ENCODE peak calls at places on chromosome 18, in nine cellular contexts. R is A549, Q is breast epithelium, A is transverse colon, B is heart left ventricle, G is testis, I is IMR-90, P is ovary, F is tibial nerve. L is an unnamed sample.

GRCh38 chr18:27017901-27018500 is 152.5 kb upstream of the AQP4 start:
- DNase-seq in R (peak), Q (no peak), A (no peak), B (no peak), G (no peak), I (no peak), P (no peak), F (no peak), L (peak)

GRCh38 chr18:58106674-58107058 is 62.6 kb downstream of the NEDD4L start:
- DNase-seq in R (no peak), Q (no peak), A (no peak), B (no peak), G (no peak), I (no peak), P (no peak), F (no peak), L (no peak)

GRCh38 chr18:76384861-76385680 is 110.0 kb downstream of the ZNF516 start:
- DNase-seq in R (no peak), Q (no peak), A (no peak), B (no peak), G (peak), I (no peak), P (peak), F (no peak), L (no peak)

GRCh38 chr18:44792456-44793080 is 111.9 kb downstream of the SETBP1 start:
- DNase-seq in R (no peak), Q (no peak), A (no peak), B (no peak), G (no peak), I (peak), P (no peak), F (no peak), L (no peak)

GRCh38 chr18:22309191-22309590 is 108.5 kb downstream of the CTAGE1 start:
- DNase-seq in R (no peak), Q (no peak), A (no peak), B (no peak), G (no peak), I (peak), P (no peak), F (no peak), L (no peak)

GRCh38 chr18:44758821-44759624 is 78.3 kb downstream of the SETBP1 start:
- DNase-seq in R (no peak), Q (no peak), A (peak), B (no peak), G (no peak), I (no peak), P (no peak), F (no peak), L (peak)

GRCh38 chr18:39558658-39559057 is 1993.1 kb upstream of the CELF4 start:
- DNase-seq in R (no peak), Q (no peak), A (no peak), B (no peak), G (no peak), I (peak), P (no peak), F (no peak), L (no peak)

GRCh38 chr18:60894254-60894945 is 438.8 kb upstream of the CDH20 start:
- DNase-seq in R (no peak), Q (no peak), A (no peak), B (no peak), G (no peak), I (no peak), P (no peak), F (no peak), L (no peak)

GRCh38 chr18:68417826-68418225 is 297.1 kb downstream of the TMX3 start:
- DNase-seq in R (no peak), Q (no peak), A (no peak), B (no peak), G (no peak), I (peak), P (no peak), F (no peak), L (no peak)

GRCh38 chr18:55588001-55588875 is at the start of gene TCF4:
- DNase-seq in R (peak), Q (no peak), A (peak), B (peak), G (peak), I (peak), P (peak), F (peak), L (peak)

GRCh38 chr18:37392648-37393047 is 172.9 kb downstream of the CELF4 start:
- DNase-seq in R (no peak), Q (no peak), A (no peak), B (no peak), G (no peak), I (no peak), P (no peak), F (no peak), L (no peak)

GRCh38 chr18:37394610-37394965 is 171.0 kb downstream of the CELF4 start:
- DNase-seq in R (no peak), Q (no peak), A (no peak), B (no peak), G (no peak), I (no peak), P (no peak), F (no peak), L (no peak)

GRCh38 chr18:37395138-37395537 is 170.5 kb downstream of the CELF4 start:
- DNase-seq in R (no peak), Q (no peak), A (no peak), B (no peak), G (no peak), I (no peak), P (no peak), F (no peak), L (no peak)

GRCh38 chr18:37393221-37393828 is 172.3 kb downstream of the CELF4 start:
- DNase-seq in R (no peak), Q (no peak), A (no peak), B (no peak), G (no peak), I (no peak), P (no peak), F (no peak), L (no peak)

GRCh38 chr18:37393945-37394609 is 171.5 kb downstream of the CELF4 start:
- DNase-seq in R (peak), Q (peak), A (peak), B (peak), G (peak), I (peak), P (peak), F (peak), L (no peak)
- TF ChIP-seq CTCF in R (no peak), Q (no peak), A (no peak), B (no peak), G (no peak), I (peak), P (no peak), F (no peak), L (no peak)

GRCh38 chr18:79069792-79070151 is 578 bp downstream of the ATP9B start:
- DNase-seq in R (no peak), Q (no peak), A (no peak), B (no peak), G (no peak), I (no peak), P (no peak), F (no peak), L (no peak)

GRCh38 chr18:79067611-79068010 is 1.6 kb upstream of the ATP9B start:
- DNase-seq in R (no peak), Q (no peak), A (no peak), B (no peak), G (no peak), I (no peak), P (no peak), F (no peak), L (no peak)

GRCh38 chr18:79070486-79070885 is 1.3 kb downstream of the ATP9B start:
- DNase-seq in R (no peak), Q (no peak), A (no peak), B (no peak), G (no peak), I (no peak), P (no peak), F (no peak), L (no peak)

GRCh38 chr18:79068299-79068945 is 772 bp upstream of the ATP9B start:
- DNase-seq in R (no peak), Q (no peak), A (no peak), B (no peak), G (peak), I (no peak), P (no peak), F (peak), L (no peak)

DNA sequence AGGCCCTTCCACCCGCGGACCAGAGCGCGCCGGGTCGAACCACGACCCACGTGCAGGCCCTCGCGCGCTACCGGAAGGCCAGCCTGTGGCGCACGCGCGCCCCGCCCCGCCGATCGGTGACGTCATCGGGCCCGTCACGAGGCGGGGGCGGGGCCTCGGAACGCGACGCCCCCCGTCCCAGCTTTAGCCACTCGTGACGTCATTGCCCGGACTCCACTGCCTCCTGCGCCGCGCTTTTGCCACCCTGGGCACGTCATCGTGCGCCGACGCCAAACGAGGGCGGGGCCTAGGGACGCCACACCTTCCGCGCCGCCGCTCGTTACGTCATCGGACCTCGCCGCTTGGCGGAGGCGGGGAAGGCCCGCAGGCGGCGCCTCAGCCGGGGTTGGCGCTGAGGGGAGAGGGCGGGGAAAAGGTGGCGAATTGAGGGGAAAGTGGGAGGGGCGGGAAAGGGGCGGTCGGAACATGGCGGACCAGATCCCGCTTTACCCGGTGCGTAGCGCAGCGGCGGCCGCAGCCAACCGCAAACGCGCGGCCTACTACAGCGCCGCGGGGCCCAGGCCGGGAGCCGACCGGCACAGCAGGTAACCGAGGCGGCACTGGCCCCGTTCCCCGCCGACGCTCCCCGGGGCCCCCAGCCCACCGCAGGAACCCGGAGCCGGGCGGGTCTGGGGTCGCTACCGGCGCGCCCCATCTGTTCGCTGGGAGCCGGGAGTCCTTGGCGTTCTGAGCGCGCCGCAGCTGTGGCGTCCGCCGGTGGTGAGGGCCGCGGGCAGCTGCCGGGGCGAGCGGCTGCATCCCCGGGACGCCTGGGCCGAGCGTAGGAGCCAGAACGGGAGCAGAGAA is at the start of gene ATP9B:
- DNase-seq in R (peak), Q (peak), A (peak), B (peak), G (peak), I (peak), P (peak), F (peak), L (peak)
- TF ChIP-seq POLR2A in R (peak), Q (no peak), A (peak), B (no peak), G (peak), I (peak), P (peak), F (peak), L (peak)

GRCh38 chr18:35185771-35186170 is 55.1 kb upstream of the ZNF397 start:
- DNase-seq in R (no peak), Q (peak), A (no peak), B (no peak), G (no peak), I (no peak), P (no peak), F (no peak), L (no peak)
- TF ChIP-seq CTCF in R (no peak), Q (no peak), A (no peak), B (no peak), G (no peak), I (no peak), P (no peak), F (no peak), L (no peak)

GRCh38 chr18:74152270-74152669 is 3.9 kb downstream of the TIMM21 start:
- DNase-seq in R (no peak), Q (no peak), A (no peak), B (peak), G (no peak), I (no peak), P (no peak), F (no peak), L (no peak)

GRCh38 chr18:74147491-74147778 is 199 bp downstream of the FBXO15 start:
- DNase-seq in R (no peak), Q (no peak), A (no peak), B (no peak), G (no peak), I (no peak), P (no peak), F (no peak), L (no peak)

GRCh38 chr18:74147779-74148542 is at the start of the genes FBXO15 and TIMM21:
- DNase-seq in R (peak), Q (peak), A (peak), B (peak), G (peak), I (peak), P (peak), F (peak), L (peak)

GRCh38 chr18:74146756-74147155 is 878 bp downstream of the FBXO15 start:
- DNase-seq in R (no peak), Q (no peak), A (no peak), B (no peak), G (no peak), I (peak), P (no peak), F (no peak), L (no peak)

GRCh38 chr18:74148543-74149070 is 284 bp downstream of the TIMM21 start:
- DNase-seq in R (no peak), Q (no peak), A (no peak), B (no peak), G (no peak), I (no peak), P (no peak), F (no peak), L (no peak)
- TF ChIP-seq POLR2A in R (no peak), Q (no peak), A (no peak), B (no peak), G (no peak), I (no peak), P (no peak), F (no peak), L (no peak)

DNA sequence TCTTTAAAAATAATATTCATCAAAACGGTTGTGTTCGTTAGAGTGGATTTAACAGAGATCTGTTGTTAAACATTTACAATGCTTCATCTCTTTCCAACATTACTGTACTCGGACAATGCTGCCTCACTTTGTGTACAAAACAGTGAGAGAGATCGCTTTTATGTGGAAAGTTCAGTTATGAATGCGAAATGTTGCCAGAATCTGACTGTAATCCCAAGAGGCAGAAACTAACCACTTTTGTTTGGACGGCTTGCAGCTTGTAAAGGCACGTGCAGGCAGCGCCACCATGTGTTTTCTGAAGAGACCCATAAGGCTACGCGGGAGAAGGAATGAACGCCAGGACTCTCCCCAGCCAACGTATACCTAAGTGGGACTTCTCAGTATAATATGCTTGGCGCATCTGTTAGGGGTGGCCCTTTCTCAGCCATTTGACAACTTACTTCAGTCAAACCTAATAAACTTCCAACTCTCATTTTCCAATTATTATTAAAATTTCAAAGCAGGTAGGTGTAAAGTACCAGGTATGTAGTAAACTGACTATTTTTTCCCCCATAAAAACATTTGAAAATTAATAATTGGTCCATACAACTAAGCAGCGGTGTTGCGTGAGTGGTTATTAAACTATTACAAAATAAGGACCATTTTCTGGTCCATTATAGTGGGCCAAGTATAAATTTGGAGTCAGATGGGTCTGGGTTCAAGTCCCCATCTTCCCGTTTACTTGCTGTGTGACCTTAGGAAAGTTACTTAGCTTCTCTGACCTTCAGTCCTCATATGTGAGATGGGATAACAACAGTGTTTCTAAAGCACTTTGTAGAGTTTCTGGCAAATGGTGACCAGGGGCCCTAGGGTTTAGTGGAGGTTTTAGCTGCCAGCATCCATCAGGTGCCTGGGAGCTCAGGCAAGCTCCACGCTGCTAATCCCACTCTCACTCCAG is 5.6 kb upstream of the NAPG start:
- DNase-seq in R (peak), Q (peak), A (peak), B (peak), G (peak), I (peak), P (peak), F (peak), L (peak)
- TF ChIP-seq CTCF in R (peak), Q (peak), A (peak), B (peak), G (peak), I (peak), P (peak), F (peak), L (peak)

DNA sequence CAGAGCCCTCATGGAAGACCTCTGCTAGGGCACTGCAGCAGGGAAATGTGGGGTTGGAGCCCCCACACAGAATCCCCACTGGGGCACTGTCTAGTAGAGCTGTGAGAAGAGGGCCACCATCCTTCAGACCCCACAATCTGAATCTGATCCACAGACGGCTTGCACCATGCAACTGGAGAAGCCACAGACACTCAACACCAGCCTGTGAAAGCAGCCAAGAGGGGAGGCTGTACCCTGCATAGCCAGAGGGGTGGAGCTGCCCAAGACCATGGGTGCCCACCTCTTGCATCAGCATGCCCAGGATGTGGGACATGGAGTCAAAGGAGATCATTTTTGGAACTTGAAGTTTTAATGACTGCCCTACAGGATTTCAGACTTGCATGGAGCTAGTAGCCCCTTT is 6.5 kb downstream of the CD226 start:
- DNase-seq in R (no peak), Q (no peak), A (no peak), B (no peak), G (no peak), I (no peak), P (no peak), F (no peak), L (no peak)
- TF ChIP-seq POLR2A in R (no peak), Q (no peak), A (no peak), B (no peak), G (no peak), I (no peak), P (no peak), F (no peak), L (no peak)

GRCh38 chr18:62564044-62564443 is 41.2 kb downstream of the ZCCHC2 start:
- DNase-seq in R (no peak), Q (no peak), A (no peak), B (no peak), G (no peak), I (no peak), P (no peak), F (no peak), L (no peak)

GRCh38 chr18:62566818-62567217 is 44.0 kb downstream of the ZCCHC2 start:
- DNase-seq in R (no peak), Q (no peak), A (no peak), B (no peak), G (no peak), I (no peak), P (no peak), F (no peak), L (no peak)

GRCh38 chr18:62571037-62571436 is 48.2 kb downstream of the ZCCHC2 start:
- DNase-seq in R (no peak), Q (no peak), A (no peak), B (no peak), G (no peak), I (no peak), P (no peak), F (no peak), L (no peak)

GRCh38 chr18:62569081-62569480 is 46.3 kb downstream of the ZCCHC2 start:
- DNase-seq in R (no peak), Q (no peak), A (no peak), B (no peak), G (no peak), I (no peak), P (no peak), F (no peak), L (no peak)

GRCh38 chr18:62566199-62566598 is 43.4 kb downstream of the ZCCHC2 start:
- DNase-seq in R (peak), Q (no peak), A (peak), B (peak), G (peak), I (peak), P (no peak), F (peak), L (peak)
- TF ChIP-seq CTCF in R (peak), Q (peak), A (peak), B (peak), G (no peak), I (no peak), P (no peak), F (no peak), L (peak)

GRCh38 chr18:3256693-3257626 is 5.0 kb upstream of the MYL12B start:
- DNase-seq in R (no peak), Q (no peak), A (no peak), B (no peak), G (no peak), I (peak), P (no peak), F (no peak), L (no peak)
- TF ChIP-seq POLR2A in R (no peak), Q (no peak), A (no peak), B (peak), G (no peak), I (no peak), P (no peak), F (no peak), L (no peak)